ENCODE peak calls at places on chromosomes 6 and 20, in four cellular contexts. O is HepG2, U is GM12878, S is H1. M is an unnamed sample.

GRCh38 chr6:145155873-145156782 is 579.2 kb downstream of the EPM2A start:
- DNase-seq in O (no peak), U (no peak), S (no peak), M (no peak)

GRCh38 chr6:43870660-43871061 is 100.7 kb downstream of the VEGFA start:
- DNase-seq in O (no peak), U (no peak), S (no peak), M (no peak)

GRCh38 chr6:162177733-162178132 is 549.8 kb downstream of the PRKN start:
- DNase-seq in O (no peak), U (no peak), S (no peak), M (peak; percentile 17)

GRCh38 chr6:144134176-144134575 is 16.1 kb upstream of the STX11 start:
- DNase-seq in O (no peak), U (no peak), S (no peak), M (no peak)

GRCh38 chr6:72461144-72461543 is 160.7 kb upstream of the KCNQ5 start:
- DNase-seq in O (no peak), U (no peak), S (no peak), M (no peak)

GRCh38 chr6:44275749-44276648 is 5.7 kb downstream of the TMEM151B start:
- DNase-seq in O (no peak), U (no peak), S (no peak), M (peak; percentile 60)

GRCh38 chr6:113642714-113643442 is 214.3 kb upstream of the MARCKS start:
- DNase-seq in O (peak; percentile 100), U (no peak), S (no peak), M (peak; percentile 16)

GRCh38 chr6:157447735-157448134 is 66.7 kb downstream of the ZDHHC14 start:
- DNase-seq in O (no peak), U (no peak), S (no peak), M (no peak)

GRCh38 chr6:31633447-31633846 is 12.9 kb downstream of the PRRC2A start:
- DNase-seq in O (no peak), U (no peak), S (no peak), M (no peak)

GRCh38 chr6:4581468-4582420 is 194.5 kb upstream of the CDYL start:
- DNase-seq in O (no peak), U (no peak), S (no peak), M (no peak)

GRCh38 chr6:157699777-157700636 is 123.0 kb upstream of the SNX9 start:
- DNase-seq in O (no peak), U (no peak), S (no peak), M (no peak)

GRCh38 chr20:25399038-25399430 is 8.4 kb upstream of the ABHD12 start:
- DNase-seq in O (peak; percentile 91), U (no peak), S (no peak), M (no peak)

GRCh38 chr6:153001767-153002612 is 519 bp downstream of the MTRF1L start:
- DNase-seq in O (peak; percentile 24), U (no peak), S (no peak), M (no peak)

GRCh38 chr6:56739836-56740815 is 97.4 kb upstream of the DST start:
- DNase-seq in O (peak; percentile 95), U (no peak), S (no peak), M (no peak)

GRCh38 chr6:156972145-156972544 is 195.0 kb downstream of the ARID1B start:
- DNase-seq in O (no peak), U (no peak), S (no peak), M (no peak)

GRCh38 chr20:46004813-46005505 is 3.7 kb upstream of the MMP9 start:
- DNase-seq in O (no peak), U (no peak), S (no peak), M (peak; percentile 43)

GRCh38 chr20:36720510-36720909 is 25.4 kb downstream of the NDRG3 start:
- DNase-seq in O (no peak), U (no peak), S (no peak), M (no peak)
- TF ChIP-seq ATF2 in O (no peak), U (no peak), S (no peak), M (no peak)

DNA sequence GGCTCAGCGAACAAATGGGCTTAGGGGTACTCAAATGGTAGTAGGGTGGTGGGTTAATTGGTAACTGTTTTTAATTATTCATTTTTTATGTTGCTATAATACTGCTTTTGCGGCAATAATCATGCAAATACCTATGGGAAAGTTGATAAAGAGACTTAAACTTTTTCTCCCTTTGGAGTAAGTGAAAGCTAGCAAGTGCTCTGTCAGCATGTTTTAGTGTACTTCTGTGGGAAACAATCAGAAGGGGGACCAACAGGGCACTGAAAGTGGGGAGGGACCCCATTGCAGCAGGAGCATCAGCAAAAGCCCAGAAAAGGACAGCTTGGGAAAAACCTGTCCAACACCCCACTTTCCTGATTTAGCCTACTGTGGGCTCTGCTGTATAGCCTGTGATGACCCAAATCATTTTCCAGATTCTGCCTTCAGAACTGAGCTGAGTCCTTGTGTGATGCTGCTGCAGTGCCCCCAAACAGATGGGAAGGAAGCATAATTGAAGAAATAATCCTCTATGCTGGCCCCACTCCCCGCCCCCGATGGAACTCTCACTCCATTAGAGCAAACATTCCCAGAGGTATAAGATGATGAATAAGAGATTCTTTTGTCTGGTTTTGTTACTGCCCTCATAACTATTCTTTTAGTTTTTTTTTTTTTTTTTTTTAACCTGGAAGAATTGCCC is 322.8 kb downstream of the CD83 start:
- DNase-seq in O (no peak), U (no peak), S (no peak), M (no peak)
- TF ChIP-seq ATF2 in O (no peak), U (no peak), S (no peak), M (no peak)

GRCh38 chr20:62367483-62368302 is 581 bp upstream of the LAMA5 start:
- DNase-seq in O (peak; percentile 60), U (no peak), S (peak; percentile 83), M (peak; percentile 70)

GRCh38 chr20:62367136-62367482 is at the start of gene LAMA5:
- DNase-seq in O (peak; percentile 55), U (no peak), S (no peak), M (peak; percentile 74)

GRCh38 chr20:62365814-62366369 is 1.2 kb downstream of the LAMA5 start:
- DNase-seq in O (no peak), U (no peak), S (no peak), M (peak; percentile 67)

GRCh38 chr20:62364911-62365736 is 2.0 kb downstream of the LAMA5 start:
- DNase-seq in O (no peak), U (no peak), S (peak; percentile 45), M (no peak)

GRCh38 chr20:62366370-62367135 is 559 bp downstream of the LAMA5 start:
- DNase-seq in O (peak; percentile 61), U (no peak), S (peak; percentile 85), M (peak; percentile 87)
- TF ChIP-seq ATF2 in O (no peak), U (no peak), S (no peak), M (no peak)

DNA sequence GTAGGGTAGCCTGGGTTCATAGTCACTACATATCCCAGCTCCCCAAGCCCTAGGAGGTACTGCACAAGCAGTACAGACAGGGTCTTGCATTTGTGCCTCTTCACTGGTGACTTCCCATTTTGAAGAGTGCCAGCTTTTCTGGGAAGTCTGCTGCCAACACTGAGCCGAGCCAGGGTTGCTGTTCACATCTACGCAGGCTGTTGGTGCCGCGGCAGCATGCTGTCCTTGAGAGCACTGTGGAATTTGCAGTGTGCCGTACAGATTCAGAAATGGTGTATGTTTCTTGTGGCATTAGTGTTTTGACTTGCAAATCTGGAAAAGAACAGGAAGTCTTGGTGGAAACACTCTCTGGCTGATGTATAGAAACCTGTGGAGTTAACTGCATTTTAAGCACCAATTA is 67.5 kb downstream of the JARID2 start:
- DNase-seq in O (no peak), U (no peak), S (peak; percentile 41), M (no peak)
- TF ChIP-seq ATF2 in O (no peak), U (no peak), S (no peak), M (no peak)

GRCh38 chr20:63893999-63894357 is 948 bp upstream of the DNAJC5 start:
- DNase-seq in O (no peak), U (no peak), S (no peak), M (no peak)

GRCh38 chr20:63890616-63891015 is 4.3 kb upstream of the DNAJC5 start:
- DNase-seq in O (no peak), U (no peak), S (no peak), M (no peak)

GRCh38 chr20:63894358-63895201 is at the start of gene DNAJC5:
- DNase-seq in O (peak; percentile 95), U (peak; percentile 72), S (peak; percentile 99), M (peak; percentile 92)

GRCh38 chr20:63891061-63892002 is 3.6 kb upstream of the DNAJC5 start:
- DNase-seq in O (no peak), U (no peak), S (no peak), M (peak; percentile 28)

DNA sequence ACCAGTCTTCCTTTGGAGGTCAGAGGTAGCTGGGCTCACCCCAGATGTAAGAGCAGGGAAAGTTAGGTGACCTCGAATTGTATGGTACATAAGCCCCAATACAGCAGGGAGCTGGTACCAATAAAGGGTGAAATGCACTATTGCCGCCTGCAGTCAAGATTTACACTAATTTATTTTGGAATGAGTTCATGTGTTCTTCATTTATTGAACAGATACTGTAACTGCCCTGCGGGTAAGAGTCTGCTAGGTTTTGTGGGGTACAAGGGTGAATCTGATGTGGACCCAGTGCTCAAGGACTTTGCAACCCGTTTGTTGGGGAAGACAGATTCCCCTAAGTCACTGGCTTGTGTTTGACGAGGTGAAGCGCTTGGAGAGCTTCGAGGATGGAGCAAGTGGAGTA is 2.5 kb upstream of the DNAJC5 start:
- DNase-seq in O (no peak), U (no peak), S (no peak), M (no peak)
- TF ChIP-seq ATF2 in O (no peak), U (no peak), S (no peak), M (no peak)